ENCODE peak calls at places on chromosomes 6 and 20, in four cellular contexts. One of them, this sample, is unnamed.

GRCh38 chr20:19867074-19867473 is 109.0 kb downstream of the RIN2 start:
- DNase-seq in psoas muscle: no peak
- DNase-seq in endothelial cell of umbilical vein: no peak
- DNase-seq in upper lobe of right lung: no peak
- DNase-seq in this sample: no peak

GRCh38 chr6:26197736-26198625 is 110.8 kb downstream of the HFE start:
- DNase-seq in psoas muscle: no peak
- DNase-seq in endothelial cell of umbilical vein: peak; percentile 63
- DNase-seq in upper lobe of right lung: no peak
- DNase-seq in this sample: no peak

GRCh38 chr6:93676506-93676905 is 257.1 kb upstream of the EPHA7 start:
- DNase-seq in psoas muscle: no peak
- DNase-seq in endothelial cell of umbilical vein: peak; percentile 37
- DNase-seq in upper lobe of right lung: no peak
- DNase-seq in this sample: no peak

GRCh38 chr20:38835792-38836191 is 30.3 kb downstream of the PPP1R16B start:
- DNase-seq in psoas muscle: no peak
- DNase-seq in endothelial cell of umbilical vein: no peak
- DNase-seq in upper lobe of right lung: no peak
- DNase-seq in this sample: no peak

GRCh38 chr6:108260126-108260808 is 573 bp downstream of the SNX3 start:
- DNase-seq in psoas muscle: no peak
- DNase-seq in endothelial cell of umbilical vein: peak; percentile 59
- DNase-seq in upper lobe of right lung: peak; percentile 63
- DNase-seq in this sample: no peak

GRCh38 chr20:45445805-45446562 is 23.6 kb upstream of the WFDC2 start:
- DNase-seq in psoas muscle: no peak
- DNase-seq in endothelial cell of umbilical vein: no peak
- DNase-seq in upper lobe of right lung: no peak
- DNase-seq in this sample: no peak

GRCh38 chr6:132527791-132528190 is 10.3 kb upstream of the TAAR9 start:
- DNase-seq in psoas muscle: no peak
- DNase-seq in endothelial cell of umbilical vein: no peak
- DNase-seq in upper lobe of right lung: no peak
- DNase-seq in this sample: no peak

GRCh38 chr20:47776639-47777038 is 8.6 kb downstream of the SULF2 start:
- DNase-seq in psoas muscle: no peak
- DNase-seq in endothelial cell of umbilical vein: no peak
- DNase-seq in upper lobe of right lung: no peak
- DNase-seq in this sample: no peak

GRCh38 chr6:105318660-105319059 is 84.2 kb downstream of the PREP start:
- DNase-seq in psoas muscle: no peak
- DNase-seq in endothelial cell of umbilical vein: no peak
- DNase-seq in upper lobe of right lung: no peak
- DNase-seq in this sample: no peak

GRCh38 chr6:154602708-154603107 is 92.2 kb upstream of the CNKSR3 start:
- DNase-seq in psoas muscle: no peak
- DNase-seq in endothelial cell of umbilical vein: no peak
- DNase-seq in upper lobe of right lung: no peak
- DNase-seq in this sample: no peak

GRCh38 chr6:2855061-2855519 is 13.4 kb upstream of the SERPINB1 start:
- DNase-seq in psoas muscle: no peak
- DNase-seq in endothelial cell of umbilical vein: peak; percentile 90
- DNase-seq in upper lobe of right lung: no peak
- DNase-seq in this sample: no peak

GRCh38 chr6:28758046-28758817 is 165.6 kb downstream of the TRIM27 start:
- DNase-seq in psoas muscle: no peak
- DNase-seq in endothelial cell of umbilical vein: no peak
- DNase-seq in upper lobe of right lung: no peak
- DNase-seq in this sample: no peak

GRCh38 chr20:63652192-63652980 is 838 bp downstream of the STMN3 start:
- DNase-seq in psoas muscle: peak; percentile 65
- DNase-seq in endothelial cell of umbilical vein: no peak
- DNase-seq in upper lobe of right lung: no peak
- DNase-seq in this sample: no peak

GRCh38 chr20:39429716-39430115 is 467.6 kb downstream of the DHX35 start:
- DNase-seq in psoas muscle: no peak
- DNase-seq in endothelial cell of umbilical vein: no peak
- DNase-seq in upper lobe of right lung: no peak
- DNase-seq in this sample: no peak

GRCh38 chr20:32456869-32457421 is 98.8 kb downstream of the ASXL1 start:
- DNase-seq in psoas muscle: peak; percentile 61
- DNase-seq in endothelial cell of umbilical vein: no peak
- DNase-seq in upper lobe of right lung: no peak
- DNase-seq in this sample: peak; percentile 48

GRCh38 chr20:56851552-56851951 is 222.4 kb downstream of the TFAP2C start:
- DNase-seq in psoas muscle: no peak
- DNase-seq in endothelial cell of umbilical vein: no peak
- DNase-seq in upper lobe of right lung: no peak
- DNase-seq in this sample: no peak

GRCh38 chr6:39040080-39040673 is 8.4 kb upstream of the GLP1R start:
- DNase-seq in psoas muscle: no peak
- DNase-seq in endothelial cell of umbilical vein: no peak
- DNase-seq in upper lobe of right lung: no peak
- DNase-seq in this sample: no peak

GRCh38 chr6:112468359-112468758 is 121.2 kb downstream of the RFPL4B start:
- DNase-seq in psoas muscle: no peak
- DNase-seq in endothelial cell of umbilical vein: no peak
- DNase-seq in upper lobe of right lung: no peak
- DNase-seq in this sample: no peak

GRCh38 chr6:169286961-169287360 is 33.3 kb upstream of the THBS2 start:
- DNase-seq in psoas muscle: no peak
- DNase-seq in endothelial cell of umbilical vein: no peak
- DNase-seq in upper lobe of right lung: no peak
- DNase-seq in this sample: no peak

GRCh38 chr6:165883851-165884640 is 221.0 kb upstream of the PDE10A start:
- DNase-seq in psoas muscle: no peak
- DNase-seq in endothelial cell of umbilical vein: no peak
- DNase-seq in upper lobe of right lung: no peak
- DNase-seq in this sample: no peak

GRCh38 chr20:31569163-31570020 is 35.7 kb upstream of the ID1 start:
- DNase-seq in psoas muscle: peak; percentile 72
- DNase-seq in endothelial cell of umbilical vein: peak; percentile 63
- DNase-seq in upper lobe of right lung: peak; percentile 75
- DNase-seq in this sample: peak; percentile 13

GRCh38 chr20:54103067-54103761 is 32.8 kb upstream of the BCAS1 start:
- DNase-seq in psoas muscle: peak; percentile 78
- DNase-seq in endothelial cell of umbilical vein: peak; percentile 49
- DNase-seq in upper lobe of right lung: peak; percentile 91
- DNase-seq in this sample: peak; percentile 77

GRCh38 chr6:53811746-53812145 is 16.9 kb downstream of the LRRC1 start:
- DNase-seq in psoas muscle: no peak
- DNase-seq in endothelial cell of umbilical vein: no peak
- DNase-seq in upper lobe of right lung: no peak
- DNase-seq in this sample: no peak

GRCh38 chr6:65707134-65707826 is at the start of gene EYS:
- DNase-seq in psoas muscle: no peak
- DNase-seq in endothelial cell of umbilical vein: no peak
- DNase-seq in upper lobe of right lung: no peak
- DNase-seq in this sample: no peak

GRCh38 chr6:134707342-134707982 is 242.4 kb downstream of the ALDH8A1 start:
- DNase-seq in psoas muscle: no peak
- DNase-seq in endothelial cell of umbilical vein: no peak
- DNase-seq in upper lobe of right lung: no peak
- DNase-seq in this sample: no peak

GRCh38 chr6:144816936-144817335 is 531.8 kb downstream of the UTRN start:
- DNase-seq in psoas muscle: no peak
- DNase-seq in endothelial cell of umbilical vein: no peak
- DNase-seq in upper lobe of right lung: no peak
- DNase-seq in this sample: no peak

GRCh38 chr6:32047855-32048766 is 9.9 kb downstream of the CYP21A2 start:
- DNase-seq in psoas muscle: peak; percentile 86
- DNase-seq in endothelial cell of umbilical vein: peak; percentile 39
- DNase-seq in upper lobe of right lung: peak; percentile 80
- DNase-seq in this sample: peak; percentile 42
- H3K27ac ChIP-seq in psoas muscle: peak overlapping the region; percentile 36
- H3K27ac ChIP-seq in endothelial cell of umbilical vein: no peak overlapping the region
- H3K27ac ChIP-seq in upper lobe of right lung: peak overlapping the region; percentile 30
- H3K27ac ChIP-seq in this sample: no peak overlapping the region

GRCh38 chr20:50723672-50724071 is 7.7 kb upstream of the PARD6B start:
- DNase-seq in psoas muscle: no peak
- DNase-seq in endothelial cell of umbilical vein: no peak
- DNase-seq in upper lobe of right lung: no peak
- DNase-seq in this sample: no peak
- H3K27ac ChIP-seq in psoas muscle: no peak overlapping the region
- H3K27ac ChIP-seq in endothelial cell of umbilical vein: no peak overlapping the region
- H3K27ac ChIP-seq in upper lobe of right lung: no peak overlapping the region
- H3K27ac ChIP-seq in this sample: no peak overlapping the region

GRCh38 chr6:100845676-100846075 is 35.5 kb downstream of the ASCC3 start:
- DNase-seq in psoas muscle: no peak
- DNase-seq in endothelial cell of umbilical vein: no peak
- DNase-seq in upper lobe of right lung: no peak
- DNase-seq in this sample: no peak
- H3K27ac ChIP-seq in psoas muscle: no peak overlapping the region
- H3K27ac ChIP-seq in endothelial cell of umbilical vein: no peak overlapping the region
- H3K27ac ChIP-seq in upper lobe of right lung: no peak overlapping the region
- H3K27ac ChIP-seq in this sample: no peak overlapping the region

DNA sequence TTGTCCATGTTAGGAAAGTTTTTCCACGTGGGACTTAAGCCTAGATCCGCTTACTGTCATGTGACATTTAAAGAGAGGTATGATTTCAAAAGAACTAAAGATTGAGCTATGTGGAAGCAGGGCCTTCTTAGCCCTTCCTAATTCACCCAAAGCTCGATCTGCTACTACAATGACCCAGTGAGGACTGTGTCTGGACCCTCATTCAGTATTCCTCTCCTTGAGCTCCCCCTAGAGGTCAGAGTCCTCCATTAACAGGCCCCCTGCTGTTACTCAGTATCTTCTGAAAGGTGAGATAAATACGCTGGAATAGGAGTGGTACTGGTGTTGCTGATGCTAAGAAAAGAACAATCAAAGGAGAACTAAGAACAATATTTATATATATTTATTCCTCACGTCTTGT is 414.0 kb downstream of the GJA1 start:
- DNase-seq in psoas muscle: no peak
- DNase-seq in endothelial cell of umbilical vein: peak; percentile 88
- DNase-seq in upper lobe of right lung: no peak
- DNase-seq in this sample: no peak
- H3K27ac ChIP-seq in psoas muscle: no peak overlapping the region
- H3K27ac ChIP-seq in endothelial cell of umbilical vein: no peak overlapping the region
- H3K27ac ChIP-seq in upper lobe of right lung: no peak overlapping the region
- H3K27ac ChIP-seq in this sample: no peak overlapping the region

DNA sequence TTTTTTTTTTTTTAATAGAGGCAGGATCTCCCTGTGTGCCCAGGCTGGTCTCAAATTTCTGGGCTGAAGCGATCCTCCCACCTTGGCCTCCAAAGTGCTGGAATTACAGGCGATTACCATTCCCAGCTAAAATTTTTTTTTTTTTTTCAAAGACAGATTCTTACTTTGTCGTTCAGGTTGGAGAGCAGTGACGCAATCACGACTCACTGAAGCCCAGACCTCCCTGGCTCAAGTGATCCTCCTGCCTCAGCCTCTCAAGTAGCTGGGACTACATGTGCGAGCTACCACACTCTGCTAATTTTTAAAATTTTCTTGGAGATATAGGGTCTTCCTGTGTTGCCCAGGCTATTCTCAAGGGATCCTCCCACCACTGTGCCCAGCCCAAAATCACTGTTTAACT is 58.0 kb upstream of the MYO6 start:
- DNase-seq in psoas muscle: no peak
- DNase-seq in endothelial cell of umbilical vein: no peak
- DNase-seq in upper lobe of right lung: no peak
- DNase-seq in this sample: no peak
- H3K27ac ChIP-seq in psoas muscle: no peak overlapping the region
- H3K27ac ChIP-seq in endothelial cell of umbilical vein: no peak overlapping the region
- H3K27ac ChIP-seq in upper lobe of right lung: no peak overlapping the region
- H3K27ac ChIP-seq in this sample: no peak overlapping the region